ENCODE peak calls at places on chromosomes 11 and 22, in six cellular contexts. O is colonic mucosa, L is AG04450, F is Calu3, U is upper lobe of left lung, T is fibroblast of villous mesenchyme. G is an unnamed sample.

GRCh38 chr22:19643448-19644313 is 70.6 kb upstream of the SEPTIN5 start:
- DNase-seq in O (no peak), L (no peak), F (no peak), U (no peak), T (peak; percentile 31), G (no peak)

GRCh38 chr22:24035296-24035695 is 24.2 kb downstream of the CABIN1 start:
- DNase-seq in O (no peak), L (no peak), F (no peak), U (no peak), T (no peak), G (no peak)

GRCh38 chr22:49574205-49574604 is 253.5 kb downstream of the BRD1 start:
- DNase-seq in O (no peak), L (no peak), F (no peak), U (peak; percentile 73), T (no peak), G (no peak)

GRCh38 chr22:29149841-29150555 is 55.7 kb upstream of the EMID1 start:
- DNase-seq in O (no peak), L (no peak), F (no peak), U (no peak), T (no peak), G (no peak)

GRCh38 chr22:50671641-50672040 is 982 bp upstream of the SHANK3 start:
- DNase-seq in O (no peak), L (no peak), F (no peak), U (no peak), T (no peak), G (no peak)

GRCh38 chr11:68402355-68403031 is 58.1 kb upstream of the PPP6R3 start:
- DNase-seq in O (no peak), L (no peak), F (no peak), U (no peak), T (no peak), G (no peak)

GRCh38 chr11:116182356-116182966 is 590.3 kb downstream of the BUD13 start:
- DNase-seq in O (no peak), L (no peak), F (no peak), U (no peak), T (no peak), G (no peak)

GRCh38 chr11:6594142-6594768 is 9.2 kb downstream of the RRP8 start:
- DNase-seq in O (peak; percentile 10), L (no peak), F (no peak), U (no peak), T (no peak), G (no peak)

GRCh38 chr11:35539256-35539655 is 13.8 kb upstream of the PAMR1 start:
- DNase-seq in O (no peak), L (no peak), F (no peak), U (no peak), T (no peak), G (no peak)

GRCh38 chr11:97140885-97141494 is 751.2 kb downstream of the JRKL start:
- DNase-seq in O (no peak), L (no peak), F (no peak), U (no peak), T (peak; percentile 8), G (no peak)

GRCh38 chr11:70105755-70106571 is 27.8 kb downstream of the ANO1 start:
- DNase-seq in O (no peak), L (no peak), F (no peak), U (peak; percentile 27), T (no peak), G (no peak)
- TF ChIP-seq CTCF in O (no peak), L (no peak), F (no peak), U (no peak), T (no peak), G (no peak)

DNA sequence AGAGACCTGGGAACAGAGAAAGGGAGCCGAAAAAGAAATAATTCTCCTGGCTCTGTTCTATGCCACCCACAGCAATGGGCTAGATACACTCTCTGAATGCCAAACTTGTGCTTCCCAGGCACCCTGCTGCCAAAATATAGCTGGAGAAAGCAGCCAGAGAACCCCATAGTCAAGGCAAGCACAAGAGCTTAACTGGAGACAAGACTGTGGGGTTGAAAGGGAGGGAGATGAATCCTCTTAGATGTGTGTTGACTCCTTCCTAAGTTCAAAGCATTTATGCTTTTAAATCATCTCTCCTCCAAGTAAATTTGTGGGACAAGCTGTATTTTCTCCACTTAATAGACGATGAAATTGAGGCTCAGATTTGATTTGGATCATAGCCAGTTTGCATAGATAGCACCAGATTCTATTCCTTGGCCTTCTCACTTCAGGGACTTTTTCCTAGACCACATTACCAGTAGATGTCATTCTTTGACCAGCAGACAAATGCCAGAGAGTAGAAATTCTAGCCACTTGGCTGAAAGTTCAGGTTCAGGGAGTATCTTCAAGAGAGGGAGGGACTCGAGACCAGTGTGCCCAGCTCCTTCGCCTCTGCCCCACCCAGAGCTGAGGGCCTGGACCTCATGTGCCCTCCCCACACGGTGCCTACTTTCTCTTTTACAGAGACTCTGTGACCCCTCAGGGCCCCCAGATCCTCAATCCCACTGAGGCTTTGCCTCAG is 16.6 kb upstream of the ETS1 start:
- DNase-seq in O (no peak), L (no peak), F (no peak), U (no peak), T (no peak), G (no peak)
- TF ChIP-seq CTCF in O (no peak), L (no peak), F (no peak), U (no peak), T (no peak), G (no peak)

DNA sequence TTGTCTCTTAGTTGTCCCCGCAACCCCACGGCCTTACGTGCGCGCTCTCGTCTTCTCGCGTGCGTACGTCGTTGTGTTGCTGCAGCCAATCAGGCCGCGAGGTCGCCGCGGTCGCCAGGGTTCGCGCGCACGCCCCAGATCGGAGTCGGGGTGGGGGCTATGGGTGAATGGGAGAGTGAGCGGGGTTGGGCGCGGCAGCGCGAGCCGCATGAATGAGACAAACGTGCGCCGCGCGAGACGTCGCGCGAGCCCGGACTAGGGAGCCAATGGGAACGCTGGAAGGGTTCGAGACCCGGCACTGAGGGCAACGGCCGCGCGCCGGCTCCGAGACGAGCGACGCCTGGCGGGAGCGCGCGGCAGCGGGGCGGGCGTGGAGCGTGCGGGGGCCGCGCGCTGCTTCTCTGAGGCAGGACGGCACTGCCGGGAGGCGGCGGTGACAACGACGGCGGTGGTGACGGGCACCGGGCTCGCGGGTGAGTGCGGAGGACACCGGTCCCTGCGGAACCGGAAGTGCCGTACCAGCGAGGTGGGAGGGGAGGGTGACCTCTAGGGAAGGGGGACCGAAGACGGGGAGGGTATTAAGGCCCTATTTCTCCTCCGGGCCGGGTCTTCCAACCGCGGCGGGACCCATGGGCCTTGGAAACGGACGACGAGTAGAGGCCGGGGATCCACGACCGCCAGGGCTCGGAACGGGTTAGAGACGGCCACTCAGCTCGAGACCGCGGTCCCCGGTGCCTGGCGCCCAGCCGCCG is at the start of gene ZDHHC5:
- DNase-seq in O (peak; percentile 99), L (peak; percentile 100), F (peak; percentile 99), U (peak; percentile 100), T (peak; percentile 100), G (peak; percentile 98)
- TF ChIP-seq CTCF in O (peak; percentile 48), L (peak; percentile 34), F (peak; percentile 55), U (peak; percentile 86), T (peak; percentile 35), G (peak; percentile 65)

GRCh38 chr11:119099707-119100106 is 1.9 kb downstream of the DPAGT1 start:
- DNase-seq in O (no peak), L (no peak), F (no peak), U (no peak), T (no peak), G (no peak)

GRCh38 chr11:119100960-119101349 is 698 bp downstream of the DPAGT1 start:
- DNase-seq in O (no peak), L (no peak), F (no peak), U (no peak), T (no peak), G (no peak)

GRCh38 chr11:119101759-119102423 is at the start of gene DPAGT1:
- DNase-seq in O (peak; percentile 94), L (peak; percentile 91), F (peak; percentile 80), U (no peak), T (peak; percentile 97), G (peak; percentile 55)

GRCh38 chr11:119101367-119101758 is 290 bp downstream of the DPAGT1 start:
- DNase-seq in O (peak; percentile 54), L (no peak), F (no peak), U (peak; percentile 88), T (no peak), G (no peak)

DNA sequence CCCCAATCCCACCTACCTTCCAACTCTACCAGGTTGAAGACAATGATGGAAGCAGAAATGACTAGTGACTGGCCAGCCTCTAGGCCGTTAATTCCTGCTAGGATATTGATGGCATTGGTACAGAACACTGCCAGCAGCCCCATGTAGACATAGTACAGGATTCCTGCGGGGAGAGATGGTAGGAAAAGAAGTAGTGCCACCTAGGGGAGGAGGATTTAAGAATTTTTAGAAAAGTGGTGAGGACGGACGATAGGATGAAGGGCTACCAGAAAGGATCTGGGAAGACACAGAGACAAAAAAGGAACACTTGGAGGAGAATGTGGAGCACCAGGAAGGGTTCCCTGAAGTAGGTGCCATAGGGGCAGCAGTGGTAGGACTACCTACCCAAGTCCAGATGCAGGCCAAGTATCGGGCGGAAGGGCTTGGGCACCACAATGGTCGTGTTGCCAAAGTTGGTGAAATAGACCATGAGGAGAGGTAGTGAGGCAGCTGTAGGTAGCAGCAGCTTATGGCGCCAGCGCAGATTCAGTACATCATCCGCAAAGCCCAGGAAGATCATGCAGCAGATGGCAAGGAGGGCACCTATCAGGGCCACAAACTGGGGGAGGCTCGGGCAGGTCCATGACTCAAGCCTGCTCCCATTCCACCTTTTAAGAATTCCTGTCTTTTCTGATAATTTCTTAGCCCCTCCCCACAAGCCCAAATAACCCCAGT is 1.2 kb downstream of the DPAGT1 start:
- DNase-seq in O (no peak), L (no peak), F (peak; percentile 13), U (no peak), T (peak; percentile 55), G (no peak)
- TF ChIP-seq CTCF in O (peak; percentile 29), L (peak; percentile 59), F (peak; percentile 19), U (no peak), T (peak; percentile 61), G (no peak)

DNA sequence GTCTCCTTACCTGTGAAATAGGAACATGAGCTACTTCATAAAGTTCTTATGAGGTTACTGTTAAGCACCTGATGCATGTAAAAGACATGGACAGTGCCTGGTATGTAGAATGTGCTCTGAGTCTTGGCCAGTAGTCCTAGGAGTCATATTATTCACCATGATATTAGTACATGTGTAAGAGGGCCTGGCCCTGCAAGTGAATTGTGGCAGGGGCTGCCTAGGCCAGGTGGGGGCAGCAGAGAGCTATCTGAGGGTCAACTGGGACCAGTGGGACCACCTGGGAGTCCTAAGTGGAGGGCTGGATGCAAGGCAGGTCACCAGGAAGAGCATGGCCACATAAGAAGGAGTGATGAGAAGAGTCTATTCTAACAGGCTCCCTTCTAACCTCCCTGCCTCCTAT is 529.5 kb downstream of the SOX6 start:
- DNase-seq in O (peak; percentile 59), L (no peak), F (peak; percentile 74), U (peak; percentile 23), T (peak; percentile 51), G (peak; percentile 63)
- TF ChIP-seq CTCF in O (peak; percentile 51), L (peak; percentile 50), F (peak; percentile 80), U (no peak), T (peak; percentile 61), G (peak; percentile 38)

G was measured in mesothelial cell of epicardium.